ENCODE peak calls at places on chromosomes 11 and 22, in seven cellular contexts. J is adrenal gland, S is testis, G is IMR-90, H is esophagus squamous epithelium, W is Peyer's patch, Z is tibial nerve. P is an unnamed sample.

GRCh38 chr11:118918686-118919280 is 6.9 kb downstream of the BCL9L start:
- DNase-seq in G (peak), W (no peak), S (peak), Z (no peak), J (peak), H (no peak), P (no peak)

GRCh38 chr11:8006349-8006977 is 19.3 kb downstream of the EIF3F start:
- DNase-seq in H (no peak), S (peak), W (no peak), G (peak), Z (peak), J (peak), P (peak)

GRCh38 chr22:38228873-38229740 is 27.3 kb downstream of the MAFF start:
- DNase-seq in H (no peak), Z (no peak), G (peak), J (peak), S (peak), W (no peak), P (peak)

GRCh38 chr22:36180038-36180880 is 19.7 kb upstream of the APOL3 start:
- DNase-seq in J (peak), S (peak), G (peak), Z (peak), W (peak), H (no peak), P (peak)

GRCh38 chr11:116328851-116329250 is 443.9 kb downstream of the BUD13 start:
- DNase-seq in Z (no peak), H (no peak), S (no peak), J (peak), G (no peak), W (no peak), P (no peak)

GRCh38 chr11:20342347-20343279 is 20.9 kb upstream of the HTATIP2 start:
- DNase-seq in G (no peak), Z (no peak), H (no peak), W (no peak), S (peak), J (no peak), P (no peak)

GRCh38 chr11:102116453-102117205 is 6.4 kb downstream of the YAP1 start:
- DNase-seq in S (no peak), G (peak), Z (no peak), H (no peak), J (no peak), W (no peak), P (no peak)

GRCh38 chr11:79296113-79296512 is 144.7 kb downstream of the TENM4 start:
- DNase-seq in Z (no peak), H (no peak), J (no peak), W (no peak), G (no peak), S (no peak), P (no peak)

GRCh38 chr11:70040869-70041501 is 37.1 kb upstream of the ANO1 start:
- DNase-seq in G (no peak), H (no peak), W (no peak), Z (no peak), S (no peak), J (no peak), P (no peak)

GRCh38 chr11:97234016-97234415 is 844.2 kb downstream of the JRKL start:
- DNase-seq in H (no peak), S (no peak), J (no peak), G (no peak), Z (no peak), W (no peak), P (no peak)

GRCh38 chr11:91248199-91248807 is 976.3 kb upstream of the FAT3 start:
- DNase-seq in S (peak), G (peak), J (peak), W (no peak), H (no peak), Z (peak), P (no peak)

GRCh38 chr22:17065433-17065832 is 19.4 kb upstream of the IL17RA start:
- DNase-seq in H (no peak), S (no peak), Z (no peak), G (no peak), W (no peak), J (peak), P (no peak)

GRCh38 chr22:17060126-17060525 is 24.7 kb upstream of the IL17RA start:
- DNase-seq in G (no peak), Z (no peak), S (no peak), H (no peak), W (no peak), J (no peak), P (no peak)

GRCh38 chr22:17057959-17058814 is 26.6 kb upstream of the IL17RA start:
- DNase-seq in W (peak), J (peak), Z (peak), H (no peak), G (peak), S (peak), P (peak)

GRCh38 chr22:17064498-17065100 is 20.2 kb upstream of the IL17RA start:
- DNase-seq in H (no peak), S (no peak), J (peak), G (no peak), Z (no peak), W (no peak), P (no peak)

GRCh38 chr22:17063372-17064106 is 21.3 kb upstream of the IL17RA start:
- DNase-seq in W (no peak), Z (peak), S (peak), G (no peak), J (peak), H (no peak), P (peak)
- TF ChIP-seq POLR2A in W (no peak), Z (no peak), S (no peak), G (no peak), J (no peak), H (no peak), P (no peak)

DNA sequence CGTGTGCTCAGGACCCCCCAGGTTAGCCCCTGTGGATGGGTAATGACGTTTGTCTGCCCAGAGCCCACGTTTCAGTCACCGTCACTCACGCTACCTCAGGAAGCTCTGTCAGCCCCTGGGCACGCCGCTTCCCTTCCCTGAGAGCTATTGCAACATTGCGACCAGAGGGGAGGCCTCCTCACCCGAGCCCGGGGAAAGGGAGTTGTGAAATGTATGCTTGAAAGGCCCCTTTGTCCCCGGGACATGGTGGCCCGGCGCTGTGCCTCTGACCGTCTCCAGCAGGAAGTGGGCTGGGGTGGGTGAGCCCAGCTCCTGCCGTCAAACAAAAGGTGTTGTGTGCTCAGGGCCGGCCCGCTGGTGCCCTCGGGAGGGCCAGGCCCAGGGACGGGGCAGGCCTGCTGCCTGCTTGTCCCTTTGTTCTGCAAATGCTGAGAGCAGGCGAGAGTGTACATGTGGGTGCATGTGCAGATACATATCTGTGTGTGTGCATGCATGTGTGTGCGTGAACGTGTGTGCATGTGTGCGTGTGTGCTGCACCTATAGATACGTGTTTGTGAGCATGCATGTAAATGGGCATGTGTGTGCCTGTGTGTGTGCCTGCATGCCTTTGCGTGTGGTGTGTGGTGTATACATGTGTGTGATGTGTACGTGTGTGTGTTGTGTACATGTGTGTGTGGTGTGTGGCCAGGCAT is 1125.0 kb downstream of the BRD1 start:
- DNase-seq in J (no peak), Z (peak), W (no peak), G (no peak), H (no peak), S (no peak), P (no peak)
- H3K27ac ChIP-seq in J (no peak), Z (peak), W (no peak), G (no peak), H (peak), S (no peak), P (peak)

GRCh38 chr22:27135582-27135981 is 478.2 kb downstream of the MIAT start:
- DNase-seq in H (no peak), W (no peak), G (peak), J (no peak), Z (no peak), S (no peak), P (no peak)
- TF ChIP-seq POLR2A in H (no peak), W (no peak), G (no peak), J (no peak), Z (no peak), S (no peak), P (no peak)

DNA sequence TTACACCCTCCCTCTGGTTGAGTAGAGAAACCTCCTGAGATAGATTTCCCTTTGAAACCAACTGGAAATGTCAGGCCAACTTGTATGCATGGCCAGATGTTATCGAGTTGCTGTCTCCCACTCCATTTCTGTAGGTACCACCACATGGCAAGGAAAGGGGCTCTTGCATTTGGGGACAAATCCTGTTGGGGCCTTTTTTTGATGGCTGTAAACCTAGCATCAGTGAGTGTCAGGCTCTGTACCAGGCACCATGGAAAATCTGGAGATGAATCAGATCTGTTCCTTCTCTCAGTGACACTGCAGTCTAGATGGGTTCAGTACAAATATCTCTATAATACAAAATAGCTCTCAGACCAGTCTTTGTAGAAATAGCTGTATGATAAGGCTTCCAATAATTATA is 58.4 kb downstream of the TRAF6 start:
- DNase-seq in J (no peak), Z (no peak), G (no peak), H (no peak), W (no peak), S (no peak), P (no peak)
- H3K27ac ChIP-seq in J (no peak), Z (no peak), G (no peak), H (no peak), W (no peak), S (no peak), P (no peak)

GRCh38 chr11:62575837-62576236 is 2.1 kb upstream of the EEF1G start:
- DNase-seq in W (no peak), S (no peak), G (no peak), Z (no peak), H (no peak), J (no peak), P (no peak)

GRCh38 chr11:62573006-62573591 is 592 bp downstream of the EEF1G start:
- DNase-seq in G (no peak), W (no peak), S (peak), H (no peak), J (no peak), Z (no peak), P (no peak)

GRCh38 chr11:62575156-62575555 is 1.5 kb upstream of the EEF1G start:
- DNase-seq in G (no peak), J (no peak), H (no peak), S (no peak), Z (no peak), W (no peak), P (no peak)

GRCh38 chr11:62573592-62574362 is at the start of gene EEF1G:
- DNase-seq in J (peak), S (peak), W (peak), G (peak), Z (peak), H (peak), P (peak)

GRCh38 chr11:62574363-62575057 is 819 bp upstream of the EEF1G start:
- DNase-seq in W (peak), J (no peak), H (no peak), Z (no peak), G (peak), S (peak), P (peak)
- TF ChIP-seq POLR2A in W (no peak), J (no peak), H (no peak), Z (no peak), G (no peak), S (no peak), P (no peak)

DNA sequence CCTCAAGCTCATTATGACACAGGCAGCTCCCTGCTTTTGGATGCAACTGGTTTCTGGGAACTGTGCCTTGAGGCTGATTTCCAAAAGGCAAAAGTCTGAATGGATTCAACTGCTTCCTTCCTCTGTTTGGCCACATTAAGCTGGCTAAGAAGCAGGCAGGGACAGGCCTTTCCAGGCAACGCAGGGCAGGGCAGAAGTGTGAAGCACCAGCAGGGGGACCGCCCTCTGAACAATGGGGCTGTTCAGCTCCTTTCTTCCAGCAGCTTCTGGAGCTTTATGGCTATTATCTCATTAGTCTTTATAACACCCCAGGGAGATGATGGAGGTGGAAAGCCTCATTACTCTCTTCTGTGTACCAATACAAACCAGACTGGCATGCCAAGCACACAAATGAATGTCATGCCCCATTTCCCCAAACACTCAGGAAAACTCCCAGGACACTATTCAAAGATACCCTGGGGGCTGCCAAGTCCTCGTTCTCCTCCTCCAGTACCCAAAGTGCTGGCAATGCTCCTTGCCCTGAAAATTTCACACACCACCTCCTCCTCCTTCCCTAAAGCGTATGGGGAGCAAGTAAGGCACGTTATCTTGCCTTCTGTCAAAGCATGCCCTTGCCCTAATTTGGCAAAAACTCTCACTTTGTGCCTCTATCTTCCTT is 21.3 kb downstream of the MORC2 start:
- DNase-seq in H (no peak), S (no peak), J (no peak), Z (no peak), G (no peak), W (no peak), P (peak)
- H3K27ac ChIP-seq in H (peak), S (no peak), J (no peak), Z (peak), G (no peak), W (no peak), P (peak)

GRCh38 chr22:22099194-22099486 is 116.6 kb upstream of the TOP3B start:
- DNase-seq in G (no peak), J (no peak), Z (no peak), H (no peak), S (no peak), W (peak), P (no peak)

GRCh38 chr22:22099833-22100812 is 117.5 kb upstream of the TOP3B start:
- DNase-seq in Z (no peak), G (peak), J (no peak), H (no peak), S (no peak), W (no peak), P (no peak)

GRCh38 chr22:22097727-22098228 is 115.2 kb upstream of the TOP3B start:
- DNase-seq in J (no peak), W (no peak), Z (no peak), G (no peak), S (no peak), H (no peak), P (no peak)

GRCh38 chr22:22094921-22095320 is 112.3 kb upstream of the TOP3B start:
- DNase-seq in H (no peak), J (no peak), G (peak), Z (no peak), W (no peak), S (no peak), P (no peak)

GRCh38 chr22:22098457-22099193 is 116.0 kb upstream of the TOP3B start:
- DNase-seq in W (peak), J (no peak), Z (no peak), H (no peak), G (no peak), S (no peak), P (no peak)
- TF ChIP-seq POLR2A in W (no peak), J (no peak), Z (no peak), H (no peak), G (no peak), S (no peak), P (no peak)

DNA sequence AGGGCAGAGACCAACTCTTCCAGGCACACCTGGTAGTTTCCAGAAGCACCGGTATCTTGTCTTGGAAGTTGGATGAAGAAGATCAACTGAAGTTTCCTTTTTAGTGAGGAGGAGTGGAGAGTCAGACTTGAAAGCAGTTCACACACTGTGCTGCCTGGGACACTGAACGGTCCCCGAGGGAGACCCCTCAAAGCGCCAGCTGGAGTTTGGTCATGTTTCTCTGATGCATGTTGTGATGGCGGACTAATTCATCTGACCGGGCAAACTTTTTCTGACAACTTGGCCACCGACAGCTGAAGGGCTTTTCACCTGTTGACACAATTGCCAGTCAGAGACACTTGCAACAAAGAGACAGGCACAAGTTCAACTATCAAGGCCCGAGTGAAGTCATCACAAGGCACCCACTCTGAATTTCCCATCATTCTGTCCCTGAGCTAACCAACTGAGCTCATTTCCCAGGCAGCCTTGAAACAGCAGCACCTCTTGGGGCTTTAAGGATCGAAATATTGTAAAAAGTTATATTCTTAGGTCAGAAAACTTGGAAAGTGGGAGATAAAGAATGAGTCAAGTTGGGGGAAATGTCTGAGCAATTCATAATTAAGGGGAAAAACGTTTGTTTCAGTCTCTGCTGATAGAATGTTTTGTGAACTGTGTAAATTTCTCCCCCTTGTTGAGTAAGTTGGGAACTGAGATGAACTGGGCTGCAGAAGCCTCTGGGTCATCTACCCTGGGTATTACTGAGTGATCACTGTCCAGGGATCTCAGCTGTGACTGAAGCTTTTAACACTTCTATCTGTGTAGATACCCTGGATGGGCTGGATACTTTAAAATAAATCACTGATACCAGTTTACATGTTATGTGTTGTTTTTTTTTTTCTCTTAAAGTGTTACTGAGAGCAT is 46.2 kb downstream of the WT1 start:
- DNase-seq in H (no peak), J (no peak), G (no peak), Z (no peak), S (no peak), W (no peak), P (no peak)
- H3K27ac ChIP-seq in H (no peak), J (no peak), G (no peak), Z (no peak), S (no peak), W (no peak), P (no peak)

GRCh38 chr11:63614136-63614664 is at the start of gene PLAAT3:
- DNase-seq in W (peak), Z (peak), G (no peak), S (peak), J (peak), H (no peak), P (peak)
- TF ChIP-seq POLR2A in W (peak), Z (peak), G (no peak), S (no peak), J (peak), H (peak), P (peak)

GRCh38 chr11:2220173-2220771 is 48.7 kb upstream of the TH start:
- DNase-seq in J (no peak), H (no peak), G (no peak), S (no peak), Z (no peak), W (no peak), P (no peak)

GRCh38 chr11:2223153-2223794 is 47.1 kb downstream of the ASCL2 start:
- DNase-seq in J (no peak), Z (no peak), W (no peak), G (no peak), H (no peak), S (no peak), P (no peak)

GRCh38 chr11:2221024-2221423 is 49.4 kb downstream of the ASCL2 start:
- DNase-seq in Z (no peak), H (no peak), W (no peak), G (no peak), S (no peak), J (no peak), P (no peak)

GRCh38 chr11:2222479-2222878 is 47.9 kb downstream of the ASCL2 start:
- DNase-seq in J (no peak), H (no peak), Z (peak), S (peak), W (no peak), G (no peak), P (no peak)

GRCh38 chr11:2221591-2221990 is 48.8 kb downstream of the ASCL2 start:
- DNase-seq in Z (no peak), J (no peak), W (no peak), G (no peak), S (peak), H (no peak), P (no peak)
- H3K27ac ChIP-seq in Z (no peak), J (no peak), W (no peak), G (no peak), S (no peak), H (no peak), P (no peak)